ENCODE peak calls at places on chromosomes 5 and 9, in five cellular contexts. E, Z, T, B and R are unnamed samples.

GRCh38 chr5:179914032-179914755 is 6.5 kb upstream of the TBC1D9B start:
- DNase-seq in E (no peak), Z (peak), T (no peak), B (peak), R (no peak)

GRCh38 chr5:126070481-126070880 is 352.7 kb upstream of the GRAMD2B start:
- DNase-seq in E (no peak), Z (no peak), T (no peak), B (no peak), R (no peak)

GRCh38 chr5:85538362-85538761 is 1079.4 kb upstream of the COX7C start:
- DNase-seq in E (no peak), Z (no peak), T (no peak), B (no peak), R (no peak)

GRCh38 chr5:66138572-66139116 is 5.5 kb upstream of the SREK1 start:
- DNase-seq in E (no peak), Z (no peak), T (no peak), B (no peak), R (no peak)

GRCh38 chr9:136940526-136941230 is 3.9 kb downstream of the FBXW5 start:
- DNase-seq in E (no peak), Z (no peak), T (no peak), B (no peak), R (no peak)

GRCh38 chr5:97162045-97162444 is 19.6 kb upstream of the LIX1 start:
- DNase-seq in E (peak), Z (peak), T (peak), B (peak), R (peak)

GRCh38 chr9:96176901-96177718 is 124.9 kb downstream of the HSD17B3 start:
- DNase-seq in E (no peak), Z (no peak), T (no peak), B (no peak), R (peak)

GRCh38 chr5:172789687-172790495 is 18.9 kb upstream of the DUSP1 start:
- DNase-seq in E (peak), Z (no peak), T (no peak), B (no peak), R (no peak)

GRCh38 chr5:159469496-159470370 is 139.4 kb upstream of the IL12B start:
- DNase-seq in E (no peak), Z (no peak), T (no peak), B (no peak), R (no peak)

GRCh38 chr5:52007230-52007858 is 624.1 kb downstream of the ISL1 start:
- DNase-seq in E (no peak), Z (peak), T (no peak), B (peak), R (no peak)

GRCh38 chr9:136679431-136679941 is 7.8 kb downstream of the AGPAT2 start:
- DNase-seq in E (no peak), Z (no peak), T (no peak), B (no peak), R (no peak)

GRCh38 chr5:170117736-170118135 is 12.0 kb downstream of the FOXI1 start:
- DNase-seq in E (no peak), Z (no peak), T (no peak), B (no peak), R (no peak)

GRCh38 chr5:170642066-170642735 is 138.4 kb downstream of the KCNIP1 start:
- DNase-seq in E (no peak), Z (no peak), T (no peak), B (no peak), R (no peak)

GRCh38 chr9:21317956-21318923 is 13.1 kb upstream of the IFNA5 start:
- DNase-seq in E (no peak), Z (no peak), T (no peak), B (peak), R (peak)

GRCh38 chr9:128635266-128636023 is 21.2 kb downstream of the DYNC2I2 start:
- DNase-seq in E (peak), Z (peak), T (no peak), B (peak), R (peak)

GRCh38 chr9:128636024-128636390 is 20.6 kb downstream of the DYNC2I2 start:
- DNase-seq in E (no peak), Z (peak), T (no peak), B (peak), R (peak)

GRCh38 chr9:128636556-128637530 is 19.8 kb downstream of the DYNC2I2 start:
- DNase-seq in E (no peak), Z (no peak), T (no peak), B (no peak), R (no peak)

GRCh38 chr9:128638580-128638979 is 18.1 kb downstream of the DYNC2I2 start:
- DNase-seq in E (no peak), Z (no peak), T (no peak), B (no peak), R (no peak)

DNA sequence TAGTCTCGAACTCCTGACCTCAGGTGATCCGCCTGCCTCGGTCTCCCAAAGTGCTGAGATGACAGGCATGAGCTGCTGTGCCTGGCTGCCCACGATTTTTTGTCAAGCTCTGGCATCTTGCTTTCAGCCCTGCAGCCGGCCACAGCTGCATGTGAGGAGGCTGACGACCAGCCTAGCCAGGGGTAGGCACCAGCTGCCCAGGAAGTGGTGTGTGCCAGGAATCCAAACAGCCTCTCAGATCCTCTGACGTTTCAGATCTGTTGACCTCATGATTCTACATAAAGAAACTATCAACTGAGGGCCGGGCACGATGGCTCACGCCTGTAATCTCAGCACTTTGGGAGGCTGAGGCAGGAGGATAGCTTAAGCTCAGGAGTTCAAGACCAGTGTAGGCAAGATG is 19.0 kb downstream of the DYNC2I2 start:
- DNase-seq in E (no peak), Z (no peak), T (no peak), B (no peak), R (no peak)
- TF ChIP-seq ESRRA in E (no peak), Z (no peak), T (no peak), B (no peak), R (no peak)

GRCh38 chr5:151680944-151681427 is 5.7 kb downstream of the SPARC start:
- DNase-seq in E (no peak), Z (no peak), T (no peak), B (no peak), R (no peak)

GRCh38 chr5:151683444-151683843 is 3.3 kb downstream of the SPARC start:
- DNase-seq in E (no peak), Z (no peak), T (no peak), B (no peak), R (no peak)

GRCh38 chr5:151682240-151682639 is 4.5 kb downstream of the SPARC start:
- DNase-seq in E (no peak), Z (no peak), T (no peak), B (no peak), R (no peak)

GRCh38 chr5:151683936-151684586 is 2.7 kb downstream of the SPARC start:
- DNase-seq in E (no peak), Z (no peak), T (no peak), B (no peak), R (no peak)

DNA sequence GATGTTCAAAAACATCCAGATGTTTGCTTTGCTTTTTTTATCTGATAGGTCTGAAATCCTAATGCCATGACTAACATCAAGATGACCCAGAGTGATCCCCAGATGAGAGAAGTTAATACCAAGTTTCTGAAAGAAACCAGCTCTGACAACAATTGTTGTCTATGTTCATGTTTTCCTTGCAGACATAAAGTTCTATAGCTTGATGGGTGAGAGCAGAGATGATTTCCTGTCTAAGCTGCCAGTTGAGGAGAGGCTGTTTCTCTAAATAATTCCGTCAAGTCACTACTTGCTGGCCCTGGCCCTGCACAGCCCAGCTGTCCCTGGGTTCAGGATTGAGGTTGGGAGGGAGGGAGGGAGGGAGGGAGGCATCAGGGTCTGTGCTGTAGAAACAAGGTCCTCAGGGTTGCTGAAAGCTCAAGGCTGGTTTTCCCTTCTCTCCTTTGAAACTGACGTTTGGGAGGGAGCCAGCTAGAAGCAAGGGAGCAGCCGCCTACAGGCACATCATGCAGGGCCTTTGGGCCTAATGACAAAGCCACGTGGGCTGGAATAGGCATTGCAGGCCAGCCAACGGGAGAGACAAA is 3.9 kb downstream of the SPARC start:
- DNase-seq in E (no peak), Z (no peak), T (no peak), B (no peak), R (no peak)
- TF ChIP-seq USF2 in E (no peak), Z (no peak), T (no peak), B (no peak), R (no peak)

GRCh38 chr5:163914911-163915310 is 409.5 kb downstream of the MAT2B start:
- DNase-seq in E (no peak), Z (no peak), T (peak), B (no peak), R (no peak)
- TF ChIP-seq MAX in E (no peak), Z (no peak), T (no peak), B (no peak), R (no peak)

GRCh38 chr5:11293523-11293922 is 532.5 kb upstream of the DAP start:
- DNase-seq in E (no peak), Z (no peak), T (no peak), B (no peak), R (no peak)
- TF ChIP-seq ESRRA in E (no peak), Z (no peak), T (no peak), B (no peak), R (no peak)

GRCh38 chr9:99457981-99458380 is 235.9 kb downstream of the SEC61B start:
- DNase-seq in E (no peak), Z (no peak), T (no peak), B (no peak), R (no peak)

GRCh38 chr9:99459923-99460322 is 237.8 kb downstream of the SEC61B start:
- DNase-seq in E (no peak), Z (no peak), T (no peak), B (no peak), R (no peak)

GRCh38 chr9:99463144-99463543 is 241.1 kb downstream of the SEC61B start:
- DNase-seq in E (no peak), Z (no peak), T (no peak), B (no peak), R (no peak)

GRCh38 chr9:99457406-99457805 is 235.3 kb downstream of the SEC61B start:
- DNase-seq in E (no peak), Z (no peak), T (no peak), B (no peak), R (no peak)
- TF ChIP-seq USF2 in E (no peak), Z (no peak), T (no peak), B (no peak), R (no peak)

GRCh38 chr5:130278136-130278535 is 373.9 kb downstream of the CHSY3 start:
- DNase-seq in E (no peak), Z (no peak), T (no peak), B (no peak), R (peak)

GRCh38 chr5:130277002-130277401 is 372.7 kb downstream of the CHSY3 start:
- DNase-seq in E (no peak), Z (no peak), T (no peak), B (no peak), R (no peak)

GRCh38 chr5:130277522-130277921 is 373.3 kb downstream of the CHSY3 start:
- DNase-seq in E (no peak), Z (no peak), T (no peak), B (no peak), R (no peak)

GRCh38 chr5:130280528-130281217 is 376.4 kb downstream of the CHSY3 start:
- DNase-seq in E (no peak), Z (no peak), T (no peak), B (no peak), R (no peak)

GRCh38 chr5:130279386-130279785 is 375.1 kb downstream of the CHSY3 start:
- DNase-seq in E (no peak), Z (no peak), T (no peak), B (no peak), R (no peak)
- TF ChIP-seq MAX in E (no peak), Z (no peak), T (no peak), B (no peak), R (no peak)

GRCh38 chr9:81035601-81036000 is 653.7 kb downstream of the TLE1 start:
- DNase-seq in E (no peak), Z (no peak), T (no peak), B (no peak), R (no peak)

GRCh38 chr9:81032030-81032572 is 657.2 kb downstream of the TLE1 start:
- DNase-seq in E (no peak), Z (peak), T (no peak), B (peak), R (no peak)

GRCh38 chr9:81031422-81032029 is 657.8 kb downstream of the TLE1 start:
- DNase-seq in E (no peak), Z (no peak), T (no peak), B (no peak), R (no peak)

GRCh38 chr9:81035171-81035570 is 654.2 kb downstream of the TLE1 start:
- DNase-seq in E (no peak), Z (no peak), T (no peak), B (no peak), R (no peak)

GRCh38 chr9:81032831-81033230 is 656.5 kb downstream of the TLE1 start:
- DNase-seq in E (no peak), Z (no peak), T (no peak), B (no peak), R (no peak)
- TF ChIP-seq ESRRA in E (no peak), Z (no peak), T (no peak), B (no peak), R (no peak)

GRCh38 chr5:134821841-134822240 is 23.9 kb upstream of the C5orf24 start:
- DNase-seq in E (no peak), Z (no peak), T (no peak), B (no peak), R (no peak)

GRCh38 chr5:134824681-134825080 is 21.1 kb upstream of the C5orf24 start:
- DNase-seq in E (no peak), Z (no peak), T (no peak), B (no peak), R (no peak)

GRCh38 chr5:134818776-134819175 is 27.0 kb upstream of the C5orf24 start:
- DNase-seq in E (no peak), Z (no peak), T (no peak), B (no peak), R (no peak)

GRCh38 chr5:134817006-134817405 is 28.8 kb upstream of the C5orf24 start:
- DNase-seq in E (no peak), Z (no peak), T (no peak), B (no peak), R (no peak)

GRCh38 chr5:134819404-134819963 is 26.3 kb upstream of the C5orf24 start:
- DNase-seq in E (no peak), Z (no peak), T (no peak), B (no peak), R (no peak)
- TF ChIP-seq USF2 in E (no peak), Z (no peak), T (no peak), B (no peak), R (no peak)

GRCh38 chr9:135287627-135288026 is 192.0 kb upstream of the PPP1R26 start:
- DNase-seq in E (no peak), Z (no peak), T (no peak), B (no peak), R (no peak)
- TF ChIP-seq MAX in E (no peak), Z (no peak), T (no peak), B (no peak), R (no peak)

GRCh38 chr5:133267601-133268000 is 215.8 kb downstream of the HSPA4 start:
- DNase-seq in E (no peak), Z (no peak), T (no peak), B (no peak), R (no peak)

GRCh38 chr5:133265257-133265656 is 213.4 kb downstream of the HSPA4 start:
- DNase-seq in E (no peak), Z (no peak), T (no peak), B (no peak), R (no peak)

GRCh38 chr5:133269707-133270106 is 217.9 kb downstream of the HSPA4 start:
- DNase-seq in E (no peak), Z (no peak), T (no peak), B (no peak), R (no peak)

GRCh38 chr5:133265720-133266575 is 214.1 kb downstream of the HSPA4 start:
- DNase-seq in E (no peak), Z (no peak), T (no peak), B (peak), R (no peak)

GRCh38 chr5:133266966-133267365 is 215.2 kb downstream of the HSPA4 start:
- DNase-seq in E (no peak), Z (no peak), T (no peak), B (no peak), R (no peak)
- TF ChIP-seq ESRRA in E (no peak), Z (no peak), T (no peak), B (no peak), R (no peak)